ENCODE peak calls at places on chromosomes 5 and 9, in seven cellular contexts. F is CD4-positive, alpha-beta T cell; Q is type B pancreatic cell; H is NCI-H1694 treated with DMSO at 0.1 percent for 48 hours; G is neural crest cell; A is fibroblast of the aortic adventitia; W is stimulated activated CD4-positive, alpha-beta T cell treated with anti-CD3 and anti-CD28 coated beads, Interleukin-2, amount 100 ng/mL, for 24 hours. Z is an unnamed sample.

GRCh38 chr5:98482321-98483111 is 290.9 kb upstream of the RGMB start:
- DNase-seq in F (no peak), Q (no peak), H (no peak), G (no peak), A (no peak), W (no peak), Z (no peak)

GRCh38 chr5:157718529-157718928 is 12.7 kb upstream of the THG1L start:
- DNase-seq in F (no peak), Q (no peak), H (peak; percentile 53), G (no peak), A (peak; percentile 86), W (no peak), Z (peak; percentile 45)

GRCh38 chr9:31601666-31602065 is 782.8 kb upstream of the ACO1 start:
- DNase-seq in F (no peak), Q (no peak), H (no peak), G (no peak), A (no peak), W (no peak), Z (no peak)

GRCh38 chr9:87827341-87827740 is 55.3 kb upstream of the SPATA31E1 start:
- DNase-seq in F (no peak), Q (no peak), H (no peak), G (no peak), A (no peak), W (no peak), Z (no peak)

GRCh38 chr5:956941-957729 is 51.5 kb upstream of the NKD2 start:
- DNase-seq in F (no peak), Q (no peak), H (no peak), G (no peak), A (peak; percentile 95), W (peak; percentile 52), Z (no peak)

GRCh38 chr5:35372482-35372881 is 142.2 kb upstream of the PRLR start:
- DNase-seq in F (no peak), Q (no peak), H (no peak), G (no peak), A (no peak), W (no peak), Z (no peak)

GRCh38 chr5:3634061-3634460 is 38.4 kb downstream of the IRX1 start:
- DNase-seq in F (no peak), Q (no peak), H (no peak), G (no peak), A (no peak), W (no peak), Z (no peak)

GRCh38 chr9:38132956-38133355 is 63.9 kb upstream of the SHB start:
- DNase-seq in F (no peak), Q (no peak), H (no peak), G (no peak), A (no peak), W (no peak), Z (no peak)

GRCh38 chr9:101354765-101355708 is 29.8 kb downstream of the BAAT start:
- DNase-seq in F (no peak), Q (no peak), H (no peak), G (no peak), A (no peak), W (no peak), Z (no peak)

GRCh38 chr9:91078041-91078441 is 276.4 kb downstream of the SYK start:
- DNase-seq in F (no peak), Q (no peak), H (no peak), G (no peak), A (no peak), W (no peak), Z (no peak)

GRCh38 chr9:75633658-75634057 is 256.8 kb upstream of the PCSK5 start:
- DNase-seq in F (no peak), Q (no peak), H (no peak), G (no peak), A (no peak), W (no peak), Z (no peak)

GRCh38 chr5:113614191-113614590 is 100.7 kb downstream of the YTHDC2 start:
- DNase-seq in F (no peak), Q (no peak), H (no peak), G (no peak), A (no peak), W (no peak), Z (no peak)

GRCh38 chr5:148011407-148012124 is 52.2 kb upstream of the SPINK5 start:
- DNase-seq in F (no peak), Q (no peak), H (no peak), G (no peak), A (peak; percentile 66), W (no peak), Z (no peak)

GRCh38 chr5:54091416-54092130 is 218.8 kb downstream of the ARL15 start:
- DNase-seq in F (no peak), Q (no peak), H (peak; percentile 99), G (no peak), A (no peak), W (no peak), Z (no peak)

GRCh38 chr5:115321309-115321708 is 24.9 kb upstream of the CCDC112 start:
- DNase-seq in F (no peak), Q (no peak), H (no peak), G (no peak), A (peak; percentile 16), W (no peak), Z (no peak)

GRCh38 chr5:149381986-149382338 is 2.9 kb upstream of the IL17B start:
- DNase-seq in F (peak; percentile 73), Q (peak; percentile 89), H (peak; percentile 20), G (peak; percentile 97), A (peak; percentile 75), W (peak; percentile 83), Z (peak; percentile 87)

GRCh38 chr9:131669234-131670172 is 70.4 kb downstream of the RAPGEF1 start:
- DNase-seq in F (no peak), Q (no peak), H (no peak), G (no peak), A (no peak), W (peak; percentile 48), Z (peak; percentile 32)

GRCh38 chr5:171931163-171931562 is 75.3 kb downstream of the FBXW11 start:
- DNase-seq in F (no peak), Q (no peak), H (no peak), G (no peak), A (no peak), W (no peak), Z (no peak)